ENCODE peak calls at places on chromosome 22, in seven cellular contexts. C is HT1080, G is GM20000, T is HuH-7, B is endodermal cell, F is stromal cell of bone marrow, Q is tibial artery. U is an unnamed sample.
A peak's percentile ranks its signal among the peaks of the same experiment; 100 is the strongest.

GRCh38 chr22:17303840-17304779 is 65.2 kb upstream of the CECR2 start:
- DNase-seq in B (no peak), Q (no peak), T (no peak), C (peak; percentile 8), F (no peak), G (peak; percentile 71), U (no peak)

GRCh38 chr22:35312198-35313059 is 12.7 kb downstream of the TOM1 start:
- DNase-seq in F (no peak), Q (peak; percentile 53), C (peak; percentile 45), G (no peak), T (no peak), B (no peak), U (no peak)

GRCh38 chr22:48315415-48316244 is 1512.0 kb downstream of the BRD1 start:
- DNase-seq in G (no peak), F (no peak), B (peak; percentile 38), T (no peak), Q (no peak), C (no peak), U (peak; percentile 30)

GRCh38 chr22:43833286-43834240 is 21.5 kb upstream of the EFCAB6 start:
- DNase-seq in C (no peak), T (no peak), G (no peak), B (no peak), F (no peak), Q (no peak), U (no peak)

GRCh38 chr22:39292561-39293074 is 26.8 kb downstream of the RPL3 start:
- DNase-seq in B (peak; percentile 95), C (peak; percentile 90), T (peak; percentile 66), Q (peak; percentile 94), F (peak; percentile 77), G (no peak), U (peak; percentile 76)

GRCh38 chr22:43226368-43226979 is 39.5 kb upstream of the TTLL12 start:
- DNase-seq in T (no peak), G (no peak), F (peak; percentile 8), C (no peak), B (peak; percentile 94), Q (no peak), U (peak; percentile 86)

GRCh38 chr22:47092896-47093311 is 330.5 kb downstream of the TBC1D22A start:
- DNase-seq in Q (peak; percentile 19), B (no peak), F (peak; percentile 38), C (peak; percentile 23), G (no peak), T (no peak), U (no peak)

GRCh38 chr22:47452184-47452583 is 689.7 kb downstream of the TBC1D22A start:
- DNase-seq in F (no peak), C (peak; percentile 69), T (peak; percentile 70), G (no peak), Q (no peak), B (peak; percentile 56), U (no peak)

GRCh38 chr22:27877501-27877900 is 41.6 kb downstream of the PITPNB start:
- DNase-seq in C (no peak), B (no peak), F (no peak), T (no peak), G (peak; percentile 11), Q (no peak), U (no peak)

GRCh38 chr22:48104786-48105185 is 1342.3 kb downstream of the TBC1D22A start:
- DNase-seq in Q (no peak), C (no peak), T (no peak), F (no peak), G (no peak), B (no peak), U (no peak)

GRCh38 chr22:43561421-43562178 is 149.8 kb downstream of the MPPED1 start:
- DNase-seq in B (no peak), T (no peak), F (no peak), C (no peak), Q (no peak), G (no peak), U (peak; percentile 26)

GRCh38 chr22:17772249-17772962 is 1.9 kb downstream of the BID start:
- DNase-seq in F (no peak), G (no peak), Q (no peak), C (peak; percentile 60), B (no peak), T (no peak), U (no peak)

GRCh38 chr22:30947821-30948454 is 20.6 kb downstream of the MORC2 start:
- DNase-seq in G (peak; percentile 23), B (no peak), F (peak; percentile 53), C (peak; percentile 11), T (peak; percentile 26), Q (no peak), U (no peak)

GRCh38 chr22:50701428-50702154 is 29.0 kb downstream of the SHANK3 start:
- DNase-seq in F (no peak), B (peak; percentile 27), C (no peak), Q (no peak), G (no peak), T (no peak), U (no peak)

GRCh38 chr22:47088480-47089145 is 326.2 kb downstream of the TBC1D22A start:
- DNase-seq in G (no peak), Q (no peak), C (no peak), T (no peak), F (no peak), B (no peak), U (no peak)

GRCh38 chr22:27892811-27893210 is 26.2 kb downstream of the PITPNB start:
- DNase-seq in C (no peak), F (no peak), B (no peak), T (no peak), G (no peak), Q (no peak), U (no peak)

GRCh38 chr22:32643246-32643645 is 158.3 kb upstream of the TIMP3 start:
- DNase-seq in B (peak; percentile 92), F (no peak), C (no peak), T (no peak), Q (no peak), G (no peak), U (no peak)

GRCh38 chr22:46067159-46068111 is 82.9 kb upstream of the PPARA start:
- DNase-seq in Q (peak; percentile 57), T (no peak), B (no peak), G (no peak), C (peak; percentile 66), F (no peak), U (no peak)

GRCh38 chr22:41672780-41673509 is 15.7 kb downstream of the SNU13 start:
- DNase-seq in T (peak; percentile 46), C (no peak), B (no peak), Q (no peak), G (no peak), F (no peak), U (no peak)

GRCh38 chr22:23525510-23525909 is 54.6 kb downstream of the IGLL1 start:
- DNase-seq in G (no peak), T (no peak), B (no peak), F (no peak), Q (no peak), C (no peak), U (no peak)

GRCh38 chr22:36874309-36874696 is 13.5 kb downstream of the NCF4 start:
- DNase-seq in Q (no peak), G (no peak), C (no peak), B (no peak), T (no peak), F (no peak), U (no peak)

GRCh38 chr22:30435674-30436126 is 10.1 kb downstream of the MTFP1 start:
- DNase-seq in G (peak; percentile 26), T (no peak), C (no peak), Q (no peak), B (no peak), F (no peak), U (no peak)

GRCh38 chr22:27998511-27999410 is 79.7 kb upstream of the PITPNB start:
- DNase-seq in C (no peak), G (no peak), F (no peak), B (no peak), T (no peak), Q (peak; percentile 63), U (no peak)

GRCh38 chr22:37334461-37334858 is 52.2 kb downstream of the CYTH4 start:
- DNase-seq in T (no peak), F (no peak), G (no peak), B (peak; percentile 69), C (no peak), Q (no peak), U (no peak)

GRCh38 chr22:23215294-23216204 is 35.2 kb downstream of the BCR start:
- DNase-seq in T (no peak), Q (no peak), B (no peak), G (no peak), F (no peak), C (peak; percentile 47), U (no peak)

GRCh38 chr22:50269573-50270301 is 443 bp downstream of the MAPK11 start:
- DNase-seq in T (no peak), C (no peak), B (peak; percentile 63), F (no peak), Q (no peak), G (peak; percentile 85), U (no peak)

GRCh38 chr22:37237371-37238268 is 6.4 kb downstream of the RAC2 start:
- DNase-seq in Q (no peak), F (no peak), T (no peak), B (peak; percentile 70), C (no peak), G (no peak), U (no peak)

GRCh38 chr22:37431366-37431765 is 4.1 kb upstream of the ELFN2 start:
- DNase-seq in T (no peak), Q (no peak), B (peak; percentile 13), G (no peak), C (peak; percentile 79), F (no peak), U (no peak)

GRCh38 chr22:27531782-27532530 is 269.6 kb downstream of the MN1 start:
- DNase-seq in F (no peak), T (no peak), G (no peak), B (no peak), Q (no peak), C (peak; percentile 42), U (no peak)

GRCh38 chr22:18079706-18080230 is 2.0 kb downstream of the PEX26 start:
- DNase-seq in F (no peak), Q (no peak), T (no peak), C (no peak), B (no peak), G (no peak), U (no peak)

GRCh38 chr22:41940853-41941765 is 5.8 kb downstream of the CENPM start:
- DNase-seq in F (peak; percentile 96), Q (peak; percentile 89), T (peak; percentile 89), G (peak; percentile 67), B (peak; percentile 96), C (peak; percentile 85), U (peak; percentile 89)

GRCh38 chr22:30038219-30038618 is 42.0 kb upstream of the HORMAD2 start:
- DNase-seq in B (no peak), G (no peak), Q (no peak), F (peak; percentile 38), T (no peak), C (no peak), U (no peak)

GRCh38 chr22:41576877-41577276 is 12.8 kb downstream of the PMM1 start:
- DNase-seq in T (peak; percentile 94), F (no peak), G (peak; percentile 65), Q (peak; percentile 82), C (peak; percentile 66), B (peak; percentile 94), U (peak; percentile 89)